ENCODE peak calls at places on chromosomes 13 and 19, in five cellular contexts. O is AG04449, P is PC-3, B is fibroblast of the aortic adventitia, A is GM06990. E is an unnamed sample.

GRCh38 chr19:46225558-46226004 is 4.0 kb upstream of the IGFL1 start:
- DNase-seq in O (no peak), P (peak), B (peak), A (no peak), E (no peak)

GRCh38 chr19:18898533-18899408 is 2.8 kb upstream of the CERS1 start:
- DNase-seq in O (no peak), P (no peak), B (no peak), A (no peak), E (no peak)

GRCh38 chr13:83773961-83774360 is 108.3 kb downstream of the SLITRK1 start:
- DNase-seq in O (no peak), P (no peak), B (no peak), A (no peak), E (no peak)

GRCh38 chr19:48568345-48568886 is 16.4 kb downstream of the SULT2B1 start:
- DNase-seq in O (no peak), P (peak), B (peak), A (no peak), E (no peak)

GRCh38 chr19:12639901-12640613 is 26.5 kb downstream of the MAN2B1 start:
- DNase-seq in O (peak), P (peak), B (peak), A (peak), E (peak)

GRCh38 chr19:14961956-14962685 is 17.5 kb downstream of the SLC1A6 start:
- DNase-seq in O (no peak), P (no peak), B (no peak), A (no peak), E (no peak)

GRCh38 chr13:24068472-24068871 is 92.0 kb upstream of the SPATA13 start:
- DNase-seq in O (no peak), P (no peak), B (no peak), A (no peak), E (no peak)

GRCh38 chr13:23146811-23147245 is 34.0 kb upstream of the SGCG start:
- DNase-seq in O (no peak), P (no peak), B (no peak), A (no peak), E (no peak)

GRCh38 chr19:41701401-41702075 is 6.9 kb upstream of the CEACAM5 start:
- DNase-seq in O (no peak), P (no peak), B (no peak), A (no peak), E (no peak)

GRCh38 chr13:54029226-54029625 is 1000.6 kb downstream of the OLFM4 start:
- DNase-seq in O (no peak), P (peak), B (no peak), A (no peak), E (no peak)

GRCh38 chr19:35136977-35137702 is 1.5 kb upstream of the FXYD1 start:
- DNase-seq in O (no peak), P (no peak), B (no peak), A (no peak), E (no peak)

GRCh38 chr19:4053423-4054324 is 13.0 kb downstream of the ZBTB7A start:
- DNase-seq in O (no peak), P (no peak), B (no peak), A (no peak), E (no peak)

GRCh38 chr13:100584901-100585300 is 3.7 kb downstream of the GGACT start:
- DNase-seq in O (no peak), P (no peak), B (no peak), A (no peak), E (no peak)

GRCh38 chr19:38683393-38684077 is 36.1 kb downstream of the ACTN4 start:
- DNase-seq in O (no peak), P (peak), B (peak), A (no peak), E (no peak)

GRCh38 chr13:29508130-29508873 is 87.2 kb downstream of the SLC7A1 start:
- DNase-seq in O (peak), P (peak), B (peak), A (peak), E (peak)

GRCh38 chr13:31905896-31906295 is 125.7 kb upstream of the FRY start:
- DNase-seq in O (no peak), P (no peak), B (no peak), A (no peak), E (no peak)

GRCh38 chr13:80121038-80121437 is 219.9 kb downstream of the SPRY2 start:
- DNase-seq in O (no peak), P (no peak), B (no peak), A (no peak), E (no peak)

GRCh38 chr19:42295831-42296525 is 6.0 kb upstream of the PRR19 start:
- DNase-seq in O (no peak), P (no peak), B (peak), A (peak), E (no peak)

GRCh38 chr13:44573790-44574465 is 2.2 kb downstream of the TSC22D1 start:
- DNase-seq in O (no peak), P (peak), B (peak), A (no peak), E (peak)

GRCh38 chr19:12647490-12648071 is 19.0 kb downstream of the MAN2B1 start:
- DNase-seq in O (no peak), P (no peak), B (no peak), A (no peak), E (no peak)

GRCh38 chr13:44969858-44970484 is 19.3 kb downstream of the NUFIP1 start:
- DNase-seq in O (no peak), P (peak), B (peak), A (no peak), E (peak)

GRCh38 chr13:24650157-24650556 is 30.1 kb upstream of the ATP12A start:
- DNase-seq in O (no peak), P (no peak), B (peak), A (no peak), E (peak)

GRCh38 chr19:45922281-45922680 is 7.7 kb upstream of the NANOS2 start:
- DNase-seq in O (no peak), P (peak), B (no peak), A (no peak), E (no peak)

GRCh38 chr13:89401209-89401810 is 1730.1 kb downstream of the SLITRK5 start:
- DNase-seq in O (no peak), P (peak), B (peak), A (no peak), E (no peak)

GRCh38 chr13:33204130-33204927 is 81.2 kb downstream of the STARD13 start:
- DNase-seq in O (peak), P (no peak), B (peak), A (peak), E (peak)

GRCh38 chr19:18397242-18398202 is at the start of gene LRRC25:
- DNase-seq in O (no peak), P (no peak), B (no peak), A (no peak), E (no peak)

GRCh38 chr13:104737713-104738112 is 1671.5 kb upstream of the SLC10A2 start:
- DNase-seq in O (no peak), P (no peak), B (peak), A (no peak), E (no peak)

GRCh38 chr13:21825801-21826200 is 154.9 kb downstream of the FGF9 start:
- DNase-seq in O (no peak), P (no peak), B (no peak), A (no peak), E (no peak)

GRCh38 chr19:35585844-35586243 is at the start of gene PMIS2:
- DNase-seq in O (no peak), P (no peak), B (no peak), A (no peak), E (no peak)

GRCh38 chr13:30869491-30869890 is 36.6 kb upstream of the MEDAG start:
- DNase-seq in O (no peak), P (no peak), B (peak), A (no peak), E (no peak)

GRCh38 chr13:30872195-30872594 is 33.9 kb upstream of the MEDAG start:
- DNase-seq in O (no peak), P (no peak), B (no peak), A (no peak), E (no peak)

GRCh38 chr13:30871713-30872029 is 34.4 kb upstream of the MEDAG start:
- DNase-seq in O (no peak), P (no peak), B (no peak), A (no peak), E (no peak)

GRCh38 chr13:30870049-30870884 is 35.8 kb upstream of the MEDAG start:
- DNase-seq in O (peak), P (peak), B (peak), A (peak), E (peak)

GRCh38 chr13:30870916-30871712 is 35.0 kb upstream of the MEDAG start:
- DNase-seq in O (no peak), P (no peak), B (no peak), A (no peak), E (no peak)
- H3K4me3 ChIP-seq in O (no peak), P (no peak), B (no peak), A (no peak), E (no peak)

GRCh38 chr19:982567-983170 is 1.5 kb upstream of the WDR18 start:
- DNase-seq in O (no peak), P (peak), B (peak), A (peak), E (no peak)
- H3K4me3 ChIP-seq in O (peak), P (peak), B (peak), A (peak), E (peak)

DNA sequence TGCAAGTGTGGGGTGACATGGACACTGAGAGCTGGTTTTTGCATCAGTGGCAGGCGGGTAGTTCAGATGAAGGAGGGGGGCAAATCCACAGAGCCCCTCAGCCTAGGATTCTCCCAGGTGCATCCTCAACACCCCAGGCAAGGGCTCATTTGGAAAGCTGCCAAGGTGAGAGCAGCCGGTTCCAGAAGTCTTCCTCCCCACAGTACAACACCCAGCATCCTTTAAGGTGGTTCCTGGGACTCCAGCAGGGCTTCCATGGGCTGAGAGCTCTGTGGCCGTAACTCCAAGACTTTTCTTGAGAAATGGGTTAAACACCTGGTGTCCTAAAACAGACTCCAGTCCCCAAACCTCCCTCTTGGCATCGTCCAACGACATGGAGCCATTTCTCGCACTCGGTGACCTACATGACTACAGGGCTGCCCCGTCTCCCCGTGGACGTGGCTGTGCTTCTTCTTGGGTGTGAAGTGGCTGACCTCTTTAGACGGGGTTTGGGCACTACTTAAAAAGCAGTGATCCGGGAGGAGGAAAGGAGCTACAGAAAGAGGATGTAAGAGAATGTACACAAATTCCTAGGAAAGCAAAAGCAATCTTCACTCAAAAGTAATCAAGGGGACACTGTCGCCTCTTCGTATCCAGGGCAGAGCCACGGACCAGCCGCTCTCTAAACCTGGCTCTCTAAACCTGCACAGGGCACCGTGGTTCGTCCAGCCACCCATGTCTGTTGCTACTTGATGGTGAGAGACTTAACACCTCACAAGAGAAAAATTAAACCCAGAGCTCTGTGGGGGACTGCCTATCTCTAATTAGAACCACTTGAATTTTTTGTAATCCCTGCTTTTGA is 25.5 kb downstream of the RANBP3 start:
- DNase-seq in O (no peak), P (no peak), B (no peak), A (no peak), E (no peak)
- H3K4me3 ChIP-seq in O (no peak), P (no peak), B (no peak), A (no peak), E (no peak)

DNA sequence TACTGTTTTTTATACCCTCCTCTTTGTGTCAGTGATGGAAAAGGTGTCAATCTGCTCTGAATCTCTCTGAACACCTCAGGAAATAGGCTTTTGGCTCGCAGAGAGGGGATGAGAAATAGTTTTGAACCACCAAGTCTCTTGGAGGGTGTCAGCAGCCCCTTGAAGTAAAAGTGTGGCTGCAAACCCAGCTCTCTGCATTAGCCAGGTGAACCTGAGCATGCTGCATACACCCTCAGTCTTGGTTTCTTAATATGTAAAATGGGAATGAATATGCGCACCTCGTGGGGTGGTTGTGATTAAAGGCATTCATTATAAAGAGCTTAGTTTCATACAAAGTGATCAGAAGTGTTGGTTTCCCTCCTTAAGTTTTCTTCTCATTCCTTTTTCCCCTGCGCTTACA is 1.4 kb upstream of the DHRS12 start:
- DNase-seq in O (no peak), P (no peak), B (no peak), A (no peak), E (no peak)
- H3K4me3 ChIP-seq in O (no peak), P (no peak), B (no peak), A (no peak), E (no peak)